ENCODE peak calls at places on chromosomes 7 and 10, in seven cellular contexts. One of them, this sample, is unnamed.

GRCh38 chr7:142582351-142582750 is 166.9 kb upstream of the PRSS1 start:
- DNase-seq in heart left ventricle: no peak
- DNase-seq in ovary: no peak
- DNase-seq in EL: no peak
- DNase-seq in OCI-LY7: no peak
- DNase-seq in NCI-H345: no peak
- DNase-seq in stimulated activated CD8-positive, alpha-beta memory T cell treated with anti-CD3 and anti-CD28 coated beads, Interleukin-12 subunit alpha, Interleukin-12 subunit beta, amount 100 ng/mL, for 4 hours: no peak
- DNase-seq in this sample: no peak

GRCh38 chr7:144438759-144439158 is 35.3 kb upstream of the NOBOX start:
- DNase-seq in heart left ventricle: no peak
- DNase-seq in ovary: no peak
- DNase-seq in EL: no peak
- DNase-seq in OCI-LY7: no peak
- DNase-seq in NCI-H345: no peak
- DNase-seq in stimulated activated CD8-positive, alpha-beta memory T cell treated with anti-CD3 and anti-CD28 coated beads, Interleukin-12 subunit alpha, Interleukin-12 subunit beta, amount 100 ng/mL, for 4 hours: no peak
- DNase-seq in this sample: no peak

GRCh38 chr10:69088471-69088769 is 517 bp downstream of the SRGN start:
- DNase-seq in heart left ventricle: no peak
- DNase-seq in ovary: no peak
- DNase-seq in EL: no peak
- DNase-seq in OCI-LY7: no peak
- DNase-seq in NCI-H345: no peak
- DNase-seq in stimulated activated CD8-positive, alpha-beta memory T cell treated with anti-CD3 and anti-CD28 coated beads, Interleukin-12 subunit alpha, Interleukin-12 subunit beta, amount 100 ng/mL, for 4 hours: no peak
- DNase-seq in this sample: no peak

GRCh38 chr7:91636129-91636724 is 244.3 kb downstream of the MTERF1 start:
- DNase-seq in heart left ventricle: no peak
- DNase-seq in ovary: no peak
- DNase-seq in EL: peak; percentile 24
- DNase-seq in OCI-LY7: peak; percentile 21
- DNase-seq in NCI-H345: no peak
- DNase-seq in stimulated activated CD8-positive, alpha-beta memory T cell treated with anti-CD3 and anti-CD28 coated beads, Interleukin-12 subunit alpha, Interleukin-12 subunit beta, amount 100 ng/mL, for 4 hours: no peak
- DNase-seq in this sample: peak; percentile 41

GRCh38 chr7:144824360-144824759 is 11.5 kb downstream of the TPK1 start:
- DNase-seq in heart left ventricle: no peak
- DNase-seq in ovary: no peak
- DNase-seq in EL: peak; percentile 63
- DNase-seq in OCI-LY7: no peak
- DNase-seq in NCI-H345: no peak
- DNase-seq in stimulated activated CD8-positive, alpha-beta memory T cell treated with anti-CD3 and anti-CD28 coated beads, Interleukin-12 subunit alpha, Interleukin-12 subunit beta, amount 100 ng/mL, for 4 hours: no peak
- DNase-seq in this sample: peak; percentile 71

GRCh38 chr7:100632951-100633717 is 8.2 kb downstream of the TFR2 start:
- DNase-seq in heart left ventricle: peak; percentile 72
- DNase-seq in ovary: peak; percentile 44
- DNase-seq in EL: peak; percentile 30
- DNase-seq in OCI-LY7: peak; percentile 84
- DNase-seq in NCI-H345: peak; percentile 59
- DNase-seq in stimulated activated CD8-positive, alpha-beta memory T cell treated with anti-CD3 and anti-CD28 coated beads, Interleukin-12 subunit alpha, Interleukin-12 subunit beta, amount 100 ng/mL, for 4 hours: peak; percentile 36
- DNase-seq in this sample: peak; percentile 58

GRCh38 chr10:129678186-129678585 is 211.1 kb downstream of the MGMT start:
- DNase-seq in heart left ventricle: no peak
- DNase-seq in ovary: no peak
- DNase-seq in EL: no peak
- DNase-seq in OCI-LY7: no peak
- DNase-seq in NCI-H345: peak; percentile 6
- DNase-seq in stimulated activated CD8-positive, alpha-beta memory T cell treated with anti-CD3 and anti-CD28 coated beads, Interleukin-12 subunit alpha, Interleukin-12 subunit beta, amount 100 ng/mL, for 4 hours: no peak
- DNase-seq in this sample: no peak

GRCh38 chr10:78552261-78552811 is 516.4 kb upstream of the ZMIZ1 start:
- DNase-seq in heart left ventricle: no peak
- DNase-seq in ovary: peak; percentile 87
- DNase-seq in EL: no peak
- DNase-seq in OCI-LY7: peak; percentile 61
- DNase-seq in NCI-H345: no peak
- DNase-seq in stimulated activated CD8-positive, alpha-beta memory T cell treated with anti-CD3 and anti-CD28 coated beads, Interleukin-12 subunit alpha, Interleukin-12 subunit beta, amount 100 ng/mL, for 4 hours: no peak
- DNase-seq in this sample: peak; percentile 90

GRCh38 chr7:92158660-92159575 is 20.0 kb downstream of the LRRD1 start:
- DNase-seq in heart left ventricle: no peak
- DNase-seq in ovary: no peak
- DNase-seq in EL: peak; percentile 88
- DNase-seq in OCI-LY7: no peak
- DNase-seq in NCI-H345: no peak
- DNase-seq in stimulated activated CD8-positive, alpha-beta memory T cell treated with anti-CD3 and anti-CD28 coated beads, Interleukin-12 subunit alpha, Interleukin-12 subunit beta, amount 100 ng/mL, for 4 hours: no peak
- DNase-seq in this sample: peak; percentile 91

GRCh38 chr7:69868921-69869320 is 270.6 kb downstream of the AUTS2 start:
- DNase-seq in heart left ventricle: no peak
- DNase-seq in ovary: no peak
- DNase-seq in EL: no peak
- DNase-seq in OCI-LY7: no peak
- DNase-seq in NCI-H345: no peak
- DNase-seq in stimulated activated CD8-positive, alpha-beta memory T cell treated with anti-CD3 and anti-CD28 coated beads, Interleukin-12 subunit alpha, Interleukin-12 subunit beta, amount 100 ng/mL, for 4 hours: no peak
- DNase-seq in this sample: no peak

GRCh38 chr7:14507617-14508016 is 394.9 kb downstream of the DGKB start:
- DNase-seq in heart left ventricle: no peak
- DNase-seq in ovary: no peak
- DNase-seq in EL: peak; percentile 13
- DNase-seq in OCI-LY7: no peak
- DNase-seq in NCI-H345: peak; percentile 80
- DNase-seq in stimulated activated CD8-positive, alpha-beta memory T cell treated with anti-CD3 and anti-CD28 coated beads, Interleukin-12 subunit alpha, Interleukin-12 subunit beta, amount 100 ng/mL, for 4 hours: no peak
- DNase-seq in this sample: peak; percentile 91

GRCh38 chr10:6738464-6738824 is 158.4 kb upstream of the PRKCQ start:
- DNase-seq in heart left ventricle: no peak
- DNase-seq in ovary: no peak
- DNase-seq in EL: no peak
- DNase-seq in OCI-LY7: no peak
- DNase-seq in NCI-H345: no peak
- DNase-seq in stimulated activated CD8-positive, alpha-beta memory T cell treated with anti-CD3 and anti-CD28 coated beads, Interleukin-12 subunit alpha, Interleukin-12 subunit beta, amount 100 ng/mL, for 4 hours: no peak
- DNase-seq in this sample: peak; percentile 45

GRCh38 chr10:78986419-78986818 is 82.3 kb upstream of the ZMIZ1 start:
- DNase-seq in heart left ventricle: no peak
- DNase-seq in ovary: no peak
- DNase-seq in EL: peak; percentile 16
- DNase-seq in OCI-LY7: no peak
- DNase-seq in NCI-H345: no peak
- DNase-seq in stimulated activated CD8-positive, alpha-beta memory T cell treated with anti-CD3 and anti-CD28 coated beads, Interleukin-12 subunit alpha, Interleukin-12 subunit beta, amount 100 ng/mL, for 4 hours: no peak
- DNase-seq in this sample: no peak

GRCh38 chr7:138935438-138936079 is 45.6 kb downstream of the KIAA1549 start:
- DNase-seq in heart left ventricle: no peak
- DNase-seq in ovary: no peak
- DNase-seq in EL: peak; percentile 88
- DNase-seq in OCI-LY7: no peak
- DNase-seq in NCI-H345: peak; percentile 62
- DNase-seq in stimulated activated CD8-positive, alpha-beta memory T cell treated with anti-CD3 and anti-CD28 coated beads, Interleukin-12 subunit alpha, Interleukin-12 subunit beta, amount 100 ng/mL, for 4 hours: no peak
- DNase-seq in this sample: peak; percentile 78

This sample was measured in astrocyte of the hippocampus.